ENCODE peak calls at places on chromosomes 1 and 21, in six cellular contexts. Z is cardiac muscle cell, I is hepatocyte, A is tibial nerve, P is breast epithelium, W is heart left ventricle. J is an unnamed sample.

GRCh38 chr1:106620521-106620954 is 435.9 kb upstream of the PRMT6 start:
- DNase-seq in W (no peak), A (no peak), Z (no peak), I (no peak), P (no peak), J (peak)

GRCh38 chr1:10888289-10888688 is 91.8 kb upstream of the CASZ1 start:
- DNase-seq in P (no peak), Z (no peak), A (no peak), I (no peak), W (no peak), J (peak)

GRCh38 chr1:77319036-77319705 is 37.4 kb downstream of the AK5 start:
- DNase-seq in P (no peak), A (no peak), Z (no peak), I (no peak), W (no peak), J (no peak)

GRCh38 chr1:219120625-219121544 is 52.8 kb upstream of the LYPLAL1 start:
- DNase-seq in W (peak), Z (no peak), I (peak), P (no peak), A (peak), J (peak)

GRCh38 chr1:2459757-2460156 is 16.3 kb upstream of the PLCH2 start:
- DNase-seq in P (no peak), I (peak), W (peak), Z (peak), A (no peak), J (no peak)

GRCh38 chr1:11886986-11887665 is 28.4 kb upstream of the NPPB start:
- DNase-seq in W (peak), A (no peak), I (no peak), P (no peak), Z (peak), J (no peak)

GRCh38 chr1:25804244-25804963 is 4.4 kb downstream of the SELENON start:
- DNase-seq in P (no peak), A (no peak), Z (no peak), W (no peak), I (no peak), J (no peak)

GRCh38 chr1:235929216-235929615 is 62.5 kb upstream of the LYST start:
- DNase-seq in A (no peak), I (no peak), W (no peak), Z (no peak), P (no peak), J (no peak)

GRCh38 chr1:12104417-12104816 is 41.3 kb downstream of the TNFRSF8 start:
- DNase-seq in P (no peak), I (no peak), Z (no peak), A (no peak), W (no peak), J (no peak)

GRCh38 chr1:206808615-206809014 is 36.3 kb upstream of the IL10 start:
- DNase-seq in A (no peak), Z (peak), I (peak), W (no peak), P (no peak), J (peak)

GRCh38 chr1:201185527-201186128 is 5.0 kb upstream of the IGFN1 start:
- DNase-seq in P (no peak), Z (no peak), A (no peak), I (no peak), W (no peak), J (no peak)

GRCh38 chr1:180397190-180397589 is 105.2 kb downstream of the ACBD6 start:
- DNase-seq in A (no peak), W (no peak), P (no peak), I (no peak), Z (no peak), J (no peak)

GRCh38 chr21:34817821-34818662 is 149.2 kb downstream of the CLIC6 start:
- DNase-seq in P (no peak), W (no peak), I (peak), Z (no peak), A (no peak), J (no peak)

GRCh38 chr1:18852501-18852900 is 7.0 kb downstream of the TAS1R2 start:
- DNase-seq in Z (no peak), W (no peak), P (no peak), I (no peak), A (no peak), J (no peak)

GRCh38 chr1:33371334-33371733 is 50.4 kb upstream of the A3GALT2 start:
- DNase-seq in I (no peak), Z (no peak), W (no peak), P (no peak), A (no peak), J (no peak)

GRCh38 chr1:29121951-29122661 is 1.6 kb downstream of the TMEM200B start:
- DNase-seq in P (no peak), Z (peak), I (peak), A (no peak), W (peak), J (peak)
- H3K4me3 ChIP-seq in P (peak), Z (peak), I (peak), A (peak), W (peak), J (peak)

GRCh38 chr1:168917309-168917708 is 188.3 kb upstream of the DPT start:
- DNase-seq in Z (no peak), P (no peak), W (no peak), A (no peak), I (no peak), J (no peak)
- TF ChIP-seq CTCF in Z (no peak), P (no peak), W (no peak), A (no peak), I (no peak), J (no peak)

DNA sequence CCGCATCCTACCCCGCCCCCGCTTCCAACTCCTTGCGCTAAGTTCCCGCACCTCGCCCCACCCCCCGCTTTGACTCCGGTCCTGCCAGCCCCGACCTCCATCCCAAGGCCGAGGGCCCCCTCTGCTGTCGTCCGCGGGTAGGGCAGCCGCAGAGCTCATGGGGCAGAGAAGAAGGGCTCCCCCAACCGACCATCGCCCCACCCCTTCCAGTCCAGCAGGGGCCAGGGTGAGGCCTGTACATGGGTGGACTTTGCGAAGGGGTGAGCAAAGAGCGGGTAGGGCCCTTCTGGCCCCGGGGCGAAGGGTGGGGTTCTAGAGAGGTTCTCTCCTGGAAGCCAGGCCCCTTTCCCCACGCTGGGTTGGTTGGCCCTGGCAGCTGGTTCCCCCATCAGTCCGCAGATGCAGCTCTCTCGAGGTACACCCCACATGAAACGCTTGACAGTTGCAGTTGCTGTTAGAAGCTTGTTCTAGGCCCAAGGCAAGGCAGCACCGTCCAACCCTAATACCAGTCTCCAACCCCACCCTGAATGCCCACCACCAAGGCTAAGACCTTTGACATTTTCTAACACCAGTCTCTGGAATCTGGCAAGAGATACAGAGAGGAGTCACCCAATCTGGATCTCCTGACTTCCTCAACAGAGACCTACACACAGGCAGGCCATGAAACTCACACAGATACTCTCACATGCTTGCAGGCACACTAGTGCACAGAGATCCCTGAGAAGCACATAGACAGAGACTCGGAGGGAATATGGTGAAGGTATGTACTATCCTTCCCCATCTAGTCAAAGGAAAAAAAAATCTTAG is 25.3 kb upstream of the ADGRB2 start:
- DNase-seq in I (peak), P (peak), A (peak), Z (peak), W (peak), J (peak)
- H3K27ac ChIP-seq in I (peak), P (peak), A (peak), Z (no peak), W (no peak), J (peak)

GRCh38 chr21:43727571-43728466 is 8.9 kb downstream of the PDXK start:
- DNase-seq in A (no peak), I (no peak), Z (no peak), W (peak), P (no peak), J (no peak)
- H3K4me3 ChIP-seq in A (peak), I (no peak), Z (peak), W (peak), P (peak), J (peak)

DNA sequence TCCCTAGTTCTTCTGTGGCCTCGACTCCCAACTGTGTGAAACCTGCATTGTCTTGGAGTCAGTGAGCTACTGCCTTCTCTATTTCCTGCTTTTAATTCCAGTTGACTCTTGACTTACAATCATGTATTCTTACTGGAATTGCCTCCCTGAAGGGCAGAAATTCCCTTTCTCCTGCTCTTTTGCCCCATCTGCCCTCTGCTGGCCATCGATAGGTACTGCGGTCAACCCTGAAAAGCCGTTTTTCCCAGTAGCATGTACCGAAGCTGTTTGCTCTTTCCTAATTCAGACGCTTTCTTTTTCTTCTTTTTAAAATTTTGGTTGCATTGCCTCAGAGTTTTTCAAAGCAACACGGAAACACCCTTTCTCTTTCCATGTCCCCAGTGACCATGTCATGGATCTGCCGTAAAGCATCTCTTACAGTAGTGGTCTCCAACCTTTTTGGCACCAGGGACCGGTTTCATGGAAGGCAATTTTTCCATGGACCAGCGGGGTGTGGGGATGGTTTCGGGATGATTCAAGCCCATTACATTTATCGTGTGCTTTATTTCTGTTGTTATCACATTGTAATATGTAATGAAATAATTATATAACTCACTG is 164.2 kb upstream of the C1orf21 start:
- DNase-seq in A (no peak), I (peak), W (peak), Z (peak), P (no peak), J (peak)
- TF ChIP-seq CTCF in A (peak), I (peak), W (peak), Z (peak), P (peak), J (peak)

GRCh38 chr21:28445081-28445830 is 547.4 kb downstream of the LTN1 start:
- DNase-seq in P (no peak), W (no peak), Z (no peak), A (no peak), I (no peak), J (no peak)
- H3K27ac ChIP-seq in P (peak), W (no peak), Z (no peak), A (no peak), I (peak), J (no peak)